ENCODE peak calls at places on chromosomes 3 and 15, in nine cellular contexts. R is ELF-1; E is fibroblast of gingiva; Q is dermis blood vessel endothelial cell; U is heart left ventricle; A is T-helper 9 cell; H is prostate gland; B is stimulated activated CD8-positive, alpha-beta memory T cell treated with anti-CD3 and anti-CD28 coated beads, Interleukin-4, amount 100 ng/mL, for 4 hours; O is GM12891. S is an unnamed sample.

GRCh38 chr3:188818282-188818681 is 353.5 kb upstream of the TPRG1 start:
- DNase-seq in R (no peak), E (no peak), Q (no peak), U (no peak), A (no peak), H (no peak), B (no peak), O (no peak), S (no peak)

GRCh38 chr3:122938756-122939425 is 88.7 kb downstream of the SEMA5B start:
- DNase-seq in R (no peak), E (no peak), Q (no peak), U (peak), A (no peak), H (no peak), B (no peak), O (no peak), S (no peak)

GRCh38 chr3:72738752-72739520 is 109.3 kb downstream of the SHQ1 start:
- DNase-seq in R (peak), E (no peak), Q (peak), U (peak), A (peak), H (peak), B (peak), O (peak), S (no peak)

GRCh38 chr3:33433843-33434242 is 6.4 kb downstream of the UBP1 start:
- DNase-seq in R (no peak), E (peak), Q (no peak), U (no peak), A (no peak), H (no peak), B (no peak), O (no peak), S (no peak)

GRCh38 chr3:58608648-58609047 is 31.5 kb upstream of the FAM107A start:
- DNase-seq in R (no peak), E (peak), Q (no peak), U (peak), A (no peak), H (peak), B (no peak), O (no peak), S (peak)

GRCh38 chr3:143977326-143978262 is 6.0 kb downstream of the DIPK2A start:
- DNase-seq in R (no peak), E (peak), Q (no peak), U (no peak), A (no peak), H (no peak), B (no peak), O (no peak), S (no peak)

GRCh38 chr15:35071071-35071470 is 14.0 kb downstream of the NANOGP8 start:
- DNase-seq in R (no peak), E (no peak), Q (no peak), U (no peak), A (no peak), H (no peak), B (no peak), O (no peak), S (no peak)

GRCh38 chr3:157786216-157786615 is 283.0 kb upstream of the VEPH1 start:
- DNase-seq in R (no peak), E (peak), Q (no peak), U (no peak), A (no peak), H (no peak), B (no peak), O (no peak), S (peak)

GRCh38 chr3:187041362-187042061 is 97.8 kb downstream of the RPL39L start:
- DNase-seq in R (no peak), E (no peak), Q (peak), U (no peak), A (peak), H (no peak), B (no peak), O (no peak), S (peak)

GRCh38 chr3:190017575-190018288 is 103.0 kb downstream of the P3H2 start:
- DNase-seq in R (no peak), E (peak), Q (peak), U (no peak), A (no peak), H (peak), B (no peak), O (no peak), S (peak)

GRCh38 chr3:50317303-50317702 is 5.2 kb downstream of the HYAL2 start:
- DNase-seq in R (no peak), E (no peak), Q (peak), U (peak), A (no peak), H (no peak), B (no peak), O (no peak), S (peak)

GRCh38 chr3:23439080-23439479 is 236.0 kb downstream of the UBE2E2 start:
- DNase-seq in R (no peak), E (no peak), Q (peak), U (no peak), A (no peak), H (no peak), B (no peak), O (no peak), S (no peak)

GRCh38 chr15:77599899-77600298 is 32.8 kb downstream of the LINGO1 start:
- DNase-seq in R (peak), E (no peak), Q (peak), U (peak), A (no peak), H (no peak), B (no peak), O (no peak), S (peak)

GRCh38 chr3:150106752-150107428 is 136.2 kb upstream of the PFN2 start:
- DNase-seq in R (peak), E (peak), Q (no peak), U (no peak), A (no peak), H (no peak), B (no peak), O (no peak), S (peak)

GRCh38 chr3:170359178-170359704 is 1.7 kb downstream of the SKIL start:
- DNase-seq in R (peak), E (no peak), Q (peak), U (no peak), A (no peak), H (no peak), B (no peak), O (no peak), S (no peak)

GRCh38 chr3:98776114-98776513 is 13.0 kb downstream of the ST3GAL6 start:
- DNase-seq in R (no peak), E (no peak), Q (no peak), U (no peak), A (no peak), H (no peak), B (no peak), O (no peak), S (no peak)

GRCh38 chr3:123692041-123692440 is 107.2 kb upstream of the HACD2 start:
- DNase-seq in R (no peak), E (no peak), Q (peak), U (no peak), A (no peak), H (no peak), B (no peak), O (no peak), S (peak)

GRCh38 chr3:184314700-184315505 is 497 bp downstream of the EIF4G1 start:
- DNase-seq in R (peak), E (peak), Q (peak), U (peak), A (peak), H (peak), B (no peak), O (peak), S (no peak)

GRCh38 chr3:11555211-11555782 is 88.4 kb downstream of the VGLL4 start:
- DNase-seq in R (no peak), E (no peak), Q (no peak), U (no peak), A (no peak), H (no peak), B (no peak), O (no peak), S (no peak)

GRCh38 chr3:154181127-154181691 is 60.0 kb downstream of the ARHGEF26 start:
- DNase-seq in R (peak), E (no peak), Q (no peak), U (no peak), A (no peak), H (peak), B (no peak), O (no peak), S (no peak)

GRCh38 chr3:1962531-1963090 is 136.1 kb upstream of the CNTN4 start:
- DNase-seq in R (no peak), E (no peak), Q (no peak), U (no peak), A (no peak), H (no peak), B (no peak), O (no peak), S (no peak)

GRCh38 chr3:185722920-185723319 is 101.9 kb downstream of the IGF2BP2 start:
- DNase-seq in R (no peak), E (no peak), Q (no peak), U (no peak), A (no peak), H (no peak), B (no peak), O (no peak), S (no peak)